ENCODE peak calls at places on chromosomes 1 and 21, in six cellular contexts. P is H1, D is K562, A is HCT116, X is HepG2, W is GM12878. E is an unnamed sample.

GRCh38 chr1:154609398-154610380 is 1.7 kb upstream of the ADAR start:
- DNase-seq in P (peak; percentile 66), D (no peak), A (peak; percentile 34), X (no peak), W (no peak), E (peak; percentile 82)

GRCh38 chr1:230568008-230568407 is 74.3 kb upstream of the COG2 start:
- DNase-seq in P (peak; percentile 46), D (no peak), A (peak; percentile 13), X (peak; percentile 24), W (no peak), E (peak; percentile 23)

GRCh38 chr1:53586765-53587164 is 127.6 kb downstream of the DMRTB1 start:
- DNase-seq in P (no peak), D (no peak), A (no peak), X (no peak), W (no peak), E (no peak)

GRCh38 chr21:43289442-43289841 is 120.6 kb downstream of the CRYAA start:
- DNase-seq in P (no peak), D (no peak), A (no peak), X (no peak), W (no peak), E (no peak)

GRCh38 chr1:214505134-214505533 is 46.3 kb downstream of the PTPN14 start:
- DNase-seq in P (no peak), D (no peak), A (no peak), X (peak; percentile 59), W (no peak), E (no peak)

GRCh38 chr1:31372961-31373896 is at the start of gene FABP3:
- DNase-seq in P (peak; percentile 91), D (peak; percentile 85), A (no peak), X (peak; percentile 71), W (no peak), E (peak; percentile 98)

GRCh38 chr1:18855573-18855972 is 3.9 kb downstream of the TAS1R2 start:
- DNase-seq in P (no peak), D (no peak), A (no peak), X (peak; percentile 10), W (no peak), E (no peak)

GRCh38 chr1:7962011-7962335 is 462 bp downstream of the PARK7 start:
- DNase-seq in P (no peak), D (no peak), A (no peak), X (no peak), W (no peak), E (no peak)

GRCh38 chr1:168304865-168305264 is 24.2 kb downstream of the TBX19 start:
- DNase-seq in P (no peak), D (no peak), A (no peak), X (no peak), W (no peak), E (no peak)

GRCh38 chr1:88180449-88181108 is 503.5 kb upstream of the PKN2 start:
- DNase-seq in P (peak; percentile 79), D (peak; percentile 41), A (peak; percentile 71), X (peak; percentile 89), W (peak; percentile 35), E (peak; percentile 86)

GRCh38 chr1:160850541-160850940 is 12.1 kb downstream of the CD244 start:
- DNase-seq in P (no peak), D (no peak), A (no peak), X (no peak), W (no peak), E (no peak)

GRCh38 chr1:66773227-66773626 is 21.0 kb downstream of the DYNLT5 start:
- DNase-seq in P (no peak), D (no peak), A (no peak), X (no peak), W (no peak), E (no peak)

GRCh38 chr1:64956241-64956640 is 10.1 kb downstream of the JAK1 start:
- DNase-seq in P (no peak), D (peak; percentile 59), A (no peak), X (no peak), W (no peak), E (no peak)

GRCh38 chr1:22831729-22832413 is 121.2 kb downstream of the EPHB2 start:
- DNase-seq in P (no peak), D (no peak), A (peak; percentile 94), X (peak; percentile 5), W (no peak), E (no peak)

GRCh38 chr1:228379165-228379460 is 27.5 kb downstream of the TRIM11 start:
- DNase-seq in P (no peak), D (no peak), A (no peak), X (no peak), W (no peak), E (no peak)

GRCh38 chr21:45601551-45601950 is 42.0 kb upstream of the PCBP3 start:
- DNase-seq in P (no peak), D (no peak), A (no peak), X (no peak), W (no peak), E (no peak)

GRCh38 chr1:36175137-36176095 is 19.5 kb downstream of the MAP7D1 start:
- DNase-seq in P (peak; percentile 61), D (no peak), A (no peak), X (no peak), W (no peak), E (no peak)

GRCh38 chr1:9670085-9670484 is 18.6 kb downstream of the PIK3CD start:
- DNase-seq in P (no peak), D (no peak), A (no peak), X (no peak), W (no peak), E (no peak)

GRCh38 chr1:46285730-46286477 is 17.5 kb downstream of the LRRC41 start:
- DNase-seq in P (no peak), D (no peak), A (no peak), X (no peak), W (no peak), E (no peak)

GRCh38 chr1:232873412-232873811 is 68.2 kb downstream of the MAP10 start:
- DNase-seq in P (no peak), D (no peak), A (no peak), X (no peak), W (no peak), E (no peak)

GRCh38 chr21:27681841-27682240 is 715.0 kb upstream of the ADAMTS5 start:
- DNase-seq in P (no peak), D (no peak), A (no peak), X (no peak), W (no peak), E (no peak)

GRCh38 chr1:119554188-119554587 is 47.2 kb downstream of the HSD3B1 start:
- DNase-seq in P (no peak), D (no peak), A (no peak), X (no peak), W (no peak), E (no peak)

GRCh38 chr21:15421947-15422346 is 307.8 kb upstream of the USP25 start:
- DNase-seq in P (no peak), D (no peak), A (no peak), X (no peak), W (no peak), E (no peak)

GRCh38 chr1:221823566-221823965 is 81.7 kb upstream of the DUSP10 start:
- DNase-seq in P (no peak), D (no peak), A (no peak), X (no peak), W (no peak), E (no peak)

GRCh38 chr1:41791667-41792484 is 126.8 kb downstream of the HIVEP3 start:
- DNase-seq in P (no peak), D (no peak), A (no peak), X (no peak), W (no peak), E (no peak)

GRCh38 chr1:26582836-26583460 is 53.4 kb downstream of the RPS6KA1 start:
- DNase-seq in P (no peak), D (no peak), A (no peak), X (no peak), W (peak; percentile 56), E (no peak)
- TF ChIP-seq YY1 in P (no peak), D (no peak), A (no peak), X (no peak), W (peak; percentile 18), E (no peak)

GRCh38 chr1:2174348-2175054 is 20.1 kb downstream of the FAAP20 start:
- DNase-seq in P (peak; percentile 86), D (peak; percentile 87), A (peak; percentile 28), X (peak; percentile 23), W (no peak), E (no peak)
- TF ChIP-seq YY1 in P (peak; percentile 30), D (no peak), A (peak; percentile 26), X (no peak), W (no peak), E (no peak)

GRCh38 chr1:226001088-226001487 is 1.9 kb upstream of the SDE2 start:
- DNase-seq in P (no peak), D (no peak), A (no peak), X (no peak), W (no peak), E (no peak)

GRCh38 chr1:225999912-226000337 is 782 bp upstream of the SDE2 start:
- DNase-seq in P (no peak), D (peak; percentile 38), A (no peak), X (peak; percentile 21), W (peak; percentile 74), E (no peak)

GRCh38 chr1:226003502-226004170 is 4.5 kb upstream of the SDE2 start:
- DNase-seq in P (no peak), D (no peak), A (no peak), X (no peak), W (no peak), E (no peak)

GRCh38 chr1:226002667-226003501 is 3.7 kb upstream of the SDE2 start:
- DNase-seq in P (peak; percentile 80), D (peak; percentile 82), A (peak; percentile 46), X (no peak), W (no peak), E (peak; percentile 83)

DNA sequence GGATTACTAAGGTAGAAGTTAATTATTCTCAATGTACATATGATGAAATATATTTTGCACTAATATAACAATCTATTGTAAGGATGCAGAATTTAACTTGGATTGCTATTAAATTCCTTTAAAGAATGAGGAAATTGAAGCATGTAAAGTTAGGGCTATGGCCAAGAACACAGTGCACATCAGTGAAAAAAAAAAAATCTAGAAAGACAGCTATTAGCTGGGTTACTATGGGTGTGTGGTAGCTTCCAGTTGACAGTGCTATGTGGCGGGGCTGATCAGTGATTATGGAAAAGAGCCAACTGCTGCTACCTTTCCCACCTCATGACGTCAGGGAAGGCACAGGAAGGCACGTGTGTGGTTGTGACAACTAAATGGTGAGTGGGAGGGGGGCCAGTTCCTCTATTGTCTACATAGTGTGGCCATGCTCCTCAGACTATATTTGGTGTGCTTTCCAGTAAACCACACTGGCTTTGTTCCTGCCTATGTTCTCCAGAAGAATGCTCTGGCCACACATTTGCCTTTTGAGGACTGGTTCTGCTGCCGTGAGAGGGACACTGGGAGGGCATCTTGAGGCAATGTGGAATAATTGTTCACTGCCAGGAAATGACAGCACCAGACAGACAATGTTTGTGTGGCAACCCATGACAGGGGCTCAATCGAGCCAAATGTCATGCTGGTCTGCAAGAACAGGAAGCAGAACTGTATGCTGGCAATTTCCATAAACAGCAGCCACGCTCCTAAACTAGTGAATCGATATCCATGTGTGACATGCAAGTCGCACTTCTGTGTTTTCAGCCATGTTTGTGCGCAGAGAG is 2.9 kb upstream of the SDE2 start:
- DNase-seq in P (no peak), D (peak; percentile 73), A (no peak), X (peak; percentile 33), W (no peak), E (no peak)
- TF ChIP-seq YY1 in P (no peak), D (peak; percentile 39), A (no peak), X (no peak), W (peak; percentile 35), E (no peak)

DNA sequence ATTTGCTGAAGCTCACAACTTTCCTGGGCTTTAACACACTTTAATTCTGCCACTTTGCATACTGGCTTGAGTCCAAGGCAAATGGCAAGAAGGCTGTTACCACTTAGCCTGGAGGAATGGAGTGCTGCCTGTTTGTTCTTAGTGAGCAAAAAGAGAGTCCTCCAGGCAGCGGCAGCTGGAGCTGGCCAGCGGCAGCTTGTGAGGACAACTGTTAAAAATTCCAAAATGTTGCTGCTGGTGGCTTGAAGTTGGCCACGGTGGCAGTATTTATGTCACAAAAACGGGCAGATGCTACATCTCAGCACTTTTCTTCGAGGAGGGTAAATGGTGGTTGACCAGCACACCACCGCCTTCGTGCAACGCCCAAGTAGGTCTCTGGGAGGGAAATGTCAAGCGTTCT is 27.3 kb downstream of the STPG1 start:
- DNase-seq in P (peak; percentile 29), D (no peak), A (no peak), X (no peak), W (no peak), E (no peak)
- TF ChIP-seq YY1 in P (no peak), D (no peak), A (no peak), X (no peak), W (no peak), E (no peak)